ENCODE peak calls at places on chromosomes 11 and 22, in nine cellular contexts. F, N, P, X, V, K, E, B and G are unnamed samples.

GRCh38 chr11:77510095-77510494 is 36.2 kb upstream of the PAK1 start:
- DNase-seq in F (no peak), N (no peak), P (no peak), X (no peak), V (no peak), K (no peak), E (no peak), B (no peak), G (no peak)

GRCh38 chr22:29143848-29144785 is 61.6 kb upstream of the EMID1 start:
- DNase-seq in F (no peak), N (no peak), P (no peak), X (no peak), V (peak), K (no peak), E (no peak), B (no peak), G (no peak)

GRCh38 chr22:49976439-49977175 is 16.0 kb downstream of the PIM3 start:
- DNase-seq in F (peak), N (no peak), P (peak), X (no peak), V (peak), K (peak), E (no peak), B (no peak), G (no peak)

GRCh38 chr22:38462960-38463784 is 4.7 kb upstream of the KDELR3 start:
- DNase-seq in F (peak), N (no peak), P (no peak), X (peak), V (peak), K (no peak), E (no peak), B (no peak), G (no peak)

GRCh38 chr22:45583504-45583903 is 80.8 kb downstream of the FBLN1 start:
- DNase-seq in F (no peak), N (no peak), P (no peak), X (no peak), V (no peak), K (no peak), E (no peak), B (no peak), G (no peak)

GRCh38 chr11:84719935-84720577 is 907.1 kb downstream of the DLG2 start:
- DNase-seq in F (peak), N (no peak), P (no peak), X (no peak), V (peak), K (no peak), E (peak), B (no peak), G (no peak)

GRCh38 chr11:75420224-75421034 is 12.6 kb downstream of the KLHL35 start:
- DNase-seq in F (peak), N (no peak), P (no peak), X (no peak), V (no peak), K (peak), E (no peak), B (no peak), G (no peak)

GRCh38 chr11:20207781-20208621 is 47.7 kb upstream of the DBX1 start:
- DNase-seq in F (peak), N (no peak), P (no peak), X (no peak), V (no peak), K (no peak), E (no peak), B (no peak), G (no peak)

GRCh38 chr11:36493332-36493731 is 16.7 kb downstream of the TRAF6 start:
- DNase-seq in F (no peak), N (no peak), P (peak), X (no peak), V (no peak), K (no peak), E (no peak), B (no peak), G (no peak)

GRCh38 chr11:114430290-114430689 is 9.0 kb upstream of the REXO2 start:
- DNase-seq in F (no peak), N (no peak), P (no peak), X (no peak), V (no peak), K (no peak), E (no peak), B (no peak), G (no peak)

GRCh38 chr11:106424111-106424510 is 346.6 kb downstream of the AASDHPPT start:
- DNase-seq in F (no peak), N (peak), P (peak), X (no peak), V (no peak), K (no peak), E (no peak), B (peak), G (no peak)

GRCh38 chr22:20146777-20147176 is 4.1 kb downstream of the CCDC188 start:
- DNase-seq in F (no peak), N (no peak), P (no peak), X (no peak), V (no peak), K (no peak), E (no peak), B (no peak), G (no peak)

GRCh38 chr22:20084547-20085413 is 4.7 kb downstream of the DGCR8 start:
- DNase-seq in F (peak), N (no peak), P (no peak), X (peak), V (peak), K (no peak), E (no peak), B (peak), G (peak)

GRCh38 chr11:115980336-115980735 is 476.1 kb upstream of the CADM1 start:
- DNase-seq in F (no peak), N (no peak), P (no peak), X (no peak), V (no peak), K (no peak), E (peak), B (no peak), G (no peak)

GRCh38 chr22:42991010-42991651 is 23.8 kb downstream of the PACSIN2 start:
- DNase-seq in F (no peak), N (peak), P (peak), X (no peak), V (no peak), K (no peak), E (no peak), B (peak), G (no peak)

GRCh38 chr22:47301820-47302475 is 539.5 kb downstream of the TBC1D22A start:
- DNase-seq in F (no peak), N (no peak), P (no peak), X (no peak), V (no peak), K (no peak), E (no peak), B (no peak), G (no peak)

GRCh38 chr11:88431675-88432341 is 94.3 kb upstream of the CTSC start:
- DNase-seq in F (no peak), N (no peak), P (no peak), X (no peak), V (no peak), K (no peak), E (no peak), B (no peak), G (no peak)

GRCh38 chr22:50262460-50262911 is 1.0 kb upstream of the MAPK12 start:
- DNase-seq in F (no peak), N (no peak), P (peak), X (no peak), V (no peak), K (peak), E (no peak), B (peak), G (no peak)

GRCh38 chr11:66316849-66317251 is at the start of gene CD248:
- DNase-seq in F (peak), N (peak), P (no peak), X (no peak), V (no peak), K (no peak), E (no peak), B (peak), G (no peak)